ENCODE peak calls at places on chromosome 9, in four cellular contexts. V, E, N and W are unnamed samples.
A peak's percentile ranks its signal among the peaks of the same experiment; 100 is the strongest.

GRCh38 chr9:129164246-129164930 is 13.7 kb downstream of the IER5L start:
- DNase-seq in V (peak; percentile 72), E (no peak), N (no peak), W (no peak)

GRCh38 chr9:38680827-38681226 is 39.1 kb downstream of the FAM240B start:
- DNase-seq in V (no peak), E (no peak), N (no peak), W (no peak)

GRCh38 chr9:92097997-92098482 is 17.2 kb downstream of the SPTLC1 start:
- DNase-seq in V (no peak), E (no peak), N (peak; percentile 70), W (peak; percentile 94)

GRCh38 chr9:110180713-110181434 is 27.1 kb downstream of the C9orf152 start:
- DNase-seq in V (peak; percentile 83), E (no peak), N (no peak), W (no peak)

GRCh38 chr9:116262421-116262820 is 108.8 kb downstream of the PAPPA start:
- DNase-seq in V (no peak), E (no peak), N (no peak), W (no peak)

GRCh38 chr9:111828193-111828592 is 33.5 kb upstream of the SHOC1 start:
- DNase-seq in V (no peak), E (no peak), N (no peak), W (no peak)

GRCh38 chr9:113958556-113958955 is 82.4 kb downstream of the ZNF618 start:
- DNase-seq in V (no peak), E (no peak), N (no peak), W (no peak)

GRCh38 chr9:109411069-109411761 is 86.9 kb downstream of the PTPN3 start:
- DNase-seq in V (no peak), E (no peak), N (peak; percentile 80), W (no peak)

GRCh38 chr9:22342489-22343217 is 104.0 kb upstream of the DMRTA1 start:
- DNase-seq in V (peak; percentile 27), E (no peak), N (no peak), W (no peak)

GRCh38 chr9:120439147-120439546 is 140.8 kb downstream of the CDK5RAP2 start:
- DNase-seq in V (peak; percentile 17), E (peak; percentile 46), N (no peak), W (peak; percentile 62)

GRCh38 chr9:19409406-19410194 is 791 bp downstream of the ACER2 start:
- DNase-seq in V (peak; percentile 43), E (peak; percentile 47), N (no peak), W (peak; percentile 46)

GRCh38 chr9:131255731-131256197 is 20.5 kb downstream of the FAM78A start:
- DNase-seq in V (no peak), E (no peak), N (no peak), W (no peak)

GRCh38 chr9:104961238-104961637 is 33.3 kb upstream of the ABCA1 start:
- DNase-seq in V (peak; percentile 72), E (peak; percentile 60), N (peak; percentile 2), W (peak; percentile 56)

GRCh38 chr9:127179633-127180401 is 57.4 kb upstream of the ANGPTL2 start:
- DNase-seq in V (no peak), E (no peak), N (no peak), W (peak; percentile 5)

GRCh38 chr9:88388886-88389617 is 808 bp downstream of the SPIN1 start:
- DNase-seq in V (peak; percentile 66), E (peak; percentile 78), N (no peak), W (peak; percentile 63)

GRCh38 chr9:1890806-1891205 is 124.3 kb upstream of the SMARCA2 start:
- DNase-seq in V (no peak), E (no peak), N (no peak), W (no peak)

GRCh38 chr9:117253256-117253655 is 161.6 kb downstream of the ASTN2 start:
- DNase-seq in V (no peak), E (no peak), N (no peak), W (no peak)

GRCh38 chr9:98796364-98797101 is at the start of gene ANKS6:
- DNase-seq in V (peak; percentile 33), E (peak; percentile 94), N (no peak), W (peak; percentile 81)

GRCh38 chr9:112552229-112553050 is 65.8 kb downstream of the KIAA1958 start:
- DNase-seq in V (no peak), E (no peak), N (no peak), W (no peak)

GRCh38 chr9:105219291-105219805 is 25.1 kb upstream of the SLC44A1 start:
- DNase-seq in V (no peak), E (no peak), N (no peak), W (no peak)

GRCh38 chr9:22514866-22515265 is 68.2 kb downstream of the DMRTA1 start:
- DNase-seq in V (no peak), E (no peak), N (no peak), W (no peak)

DNA sequence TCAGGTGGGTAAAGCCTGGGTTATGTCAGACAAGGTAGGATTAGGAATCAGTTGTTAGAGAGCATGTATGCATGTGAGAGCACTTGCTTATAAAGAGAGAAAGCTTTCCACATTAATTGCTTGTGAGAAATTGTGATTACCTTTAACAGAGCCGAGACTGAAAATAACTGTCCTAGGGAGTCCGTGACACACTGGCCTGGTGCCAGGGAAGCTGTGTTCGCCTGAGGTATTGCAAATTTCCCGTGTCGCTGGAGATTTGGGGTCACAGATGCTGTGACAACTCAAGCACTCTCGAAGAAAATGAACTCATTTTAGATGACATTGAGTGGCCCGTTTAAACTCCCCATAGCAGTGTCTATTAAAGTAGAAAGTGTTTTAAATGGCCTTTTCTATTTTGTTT is 9.6 kb downstream of the SLC1A1 start:
- DNase-seq in V (no peak), E (no peak), N (no peak), W (no peak)
- TF ChIP-seq CREM in V (no peak), E (no peak), N (no peak), W (no peak)

GRCh38 chr9:72909428-72909827 is 43.4 kb downstream of the ALDH1A1 start:
- DNase-seq in V (peak; percentile 1), E (no peak), N (no peak), W (no peak)

GRCh38 chr9:72906810-72907209 is 46.0 kb downstream of the ALDH1A1 start:
- DNase-seq in V (no peak), E (no peak), N (no peak), W (no peak)

GRCh38 chr9:72905514-72906480 is 47.1 kb downstream of the ALDH1A1 start:
- DNase-seq in V (no peak), E (no peak), N (no peak), W (no peak)

GRCh38 chr9:72904267-72905093 is 48.4 kb downstream of the ALDH1A1 start:
- DNase-seq in V (no peak), E (no peak), N (no peak), W (no peak)

DNA sequence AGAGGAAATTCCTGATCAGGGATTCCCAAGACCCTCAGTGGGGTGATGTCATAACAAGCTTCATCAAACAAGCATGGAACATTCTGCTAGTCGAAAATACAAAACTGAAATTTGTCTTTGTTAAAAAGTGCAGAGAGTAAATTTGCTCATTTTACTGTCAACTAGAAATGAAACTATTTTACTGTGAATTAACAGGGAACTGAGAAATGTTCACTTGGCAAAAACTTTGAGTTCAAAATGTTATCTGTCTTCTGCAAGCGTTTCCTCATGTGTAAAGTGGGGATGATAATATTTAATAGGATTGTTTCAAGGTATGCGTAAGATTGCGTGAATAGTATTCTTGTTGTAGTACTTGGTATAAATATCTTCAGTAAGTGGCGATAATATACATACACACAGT is 45.4 kb downstream of the ALDH1A1 start:
- DNase-seq in V (no peak), E (no peak), N (no peak), W (no peak)
- TF ChIP-seq CBFB in V (no peak), E (no peak), N (no peak), W (no peak)

GRCh38 chr9:136671646-136672430 is 9.1 kb downstream of the EGFL7 start:
- DNase-seq in V (no peak), E (peak; percentile 68), N (no peak), W (peak; percentile 80)

GRCh38 chr9:136671254-136671614 is 8.5 kb downstream of the EGFL7 start:
- DNase-seq in V (no peak), E (no peak), N (no peak), W (no peak)

GRCh38 chr9:136673970-136674785 is 11.5 kb downstream of the EGFL7 start:
- DNase-seq in V (no peak), E (peak; percentile 62), N (no peak), W (no peak)

GRCh38 chr9:136673088-136673969 is 10.6 kb downstream of the EGFL7 start:
- DNase-seq in V (no peak), E (peak; percentile 65), N (no peak), W (no peak)

DNA sequence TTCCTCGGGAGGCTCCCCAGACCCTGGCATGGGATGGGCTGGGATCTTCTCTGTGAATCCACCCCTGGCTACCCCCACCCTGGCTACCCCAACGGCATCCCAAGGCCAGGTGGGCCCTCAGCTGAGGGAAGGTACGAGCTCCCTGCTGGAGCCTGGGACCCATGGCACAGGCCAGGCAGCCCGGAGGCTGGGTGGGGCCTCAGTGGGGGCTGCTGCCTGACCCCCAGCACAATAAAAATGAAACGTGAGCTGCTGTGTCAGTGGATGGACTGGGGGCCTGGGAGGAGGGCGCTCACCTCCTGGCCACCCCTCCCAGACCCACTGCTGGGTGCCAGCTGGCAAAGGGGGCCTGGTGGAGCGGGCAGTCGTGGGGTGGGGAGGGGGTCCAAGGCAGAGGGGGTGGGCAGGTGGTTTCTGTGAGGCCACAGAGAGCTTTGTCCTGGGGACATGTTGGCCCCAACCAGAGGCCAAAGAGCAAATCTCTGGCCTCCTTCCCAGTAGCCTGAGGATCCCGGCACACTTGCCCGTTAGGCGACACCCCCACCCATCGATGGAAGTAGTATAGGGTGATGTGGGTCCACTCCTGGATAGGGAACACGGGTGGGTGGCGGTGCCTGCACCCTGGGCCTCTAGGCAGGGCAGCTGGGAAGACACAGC is 9.8 kb downstream of the EGFL7 start:
- DNase-seq in V (no peak), E (peak; percentile 42), N (no peak), W (no peak)
- TF ChIP-seq CREM in V (no peak), E (no peak), N (no peak), W (no peak)

GRCh38 chr9:78072586-78073199 is 41.1 kb upstream of the GNAQ start:
- DNase-seq in V (no peak), E (no peak), N (no peak), W (no peak)
- TF ChIP-seq CBFB in V (no peak), E (no peak), N (no peak), W (no peak)

GRCh38 chr9:5817776-5818336 is 15.1 kb downstream of the ERMP1 start:
- DNase-seq in V (peak; percentile 38), E (no peak), N (no peak), W (no peak)
- TF ChIP-seq CREM in V (no peak), E (no peak), N (no peak), W (no peak)

GRCh38 chr9:34550681-34551270 is 28.0 kb upstream of the ENHO start:
- DNase-seq in V (no peak), E (no peak), N (no peak), W (no peak)
- TF ChIP-seq CBFB in V (no peak), E (no peak), N (no peak), W (no peak)

GRCh38 chr9:124708633-124709032 is 62.5 kb downstream of the NR6A1 start:
- DNase-seq in V (peak; percentile 49), E (no peak), N (no peak), W (no peak)
- TF ChIP-seq CREM in V (no peak), E (no peak), N (no peak), W (no peak)

DNA sequence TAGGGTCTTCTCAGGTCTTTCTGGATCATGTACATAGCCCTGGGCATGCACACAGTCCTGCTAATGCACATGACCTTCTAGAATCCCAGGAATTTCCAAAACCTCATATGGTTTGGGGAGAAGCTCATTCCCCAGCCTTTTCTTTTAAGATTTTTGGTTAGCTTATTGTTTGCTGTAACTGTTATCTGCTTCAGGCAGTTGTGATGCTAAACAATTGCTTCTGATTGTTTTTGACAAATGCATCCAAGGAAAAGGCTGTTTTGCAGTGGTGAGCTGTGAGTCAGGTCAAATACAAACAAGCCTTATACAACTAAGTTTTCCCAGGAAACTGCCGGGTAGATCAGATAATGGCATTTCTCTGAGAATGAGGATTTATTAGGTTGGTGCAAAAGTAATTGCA is 32.7 kb downstream of the SMC5 start:
- DNase-seq in V (no peak), E (no peak), N (no peak), W (no peak)
- TF ChIP-seq CBFB in V (no peak), E (no peak), N (no peak), W (no peak)